ENCODE peak calls at places on chromosome 4, in five cellular contexts. D is H1, L is GM12878, V is K562, E is HepG2. M is an unnamed sample.

GRCh38 chr4:185213829-185214228 is 4.4 kb downstream of the SNX25 start:
- DNase-seq in L (peak; percentile 80), E (no peak), D (no peak), V (peak; percentile 44), M (no peak)

GRCh38 chr4:138217567-138217966 is 24.6 kb downstream of the SLC7A11 start:
- DNase-seq in V (no peak), E (no peak), D (no peak), L (no peak), M (no peak)

GRCh38 chr4:6316461-6317003 is 46.9 kb downstream of the WFS1 start:
- DNase-seq in E (no peak), V (no peak), D (no peak), L (no peak), M (no peak)

GRCh38 chr4:76562161-76562560 is 127.1 kb downstream of the SHROOM3 start:
- DNase-seq in E (no peak), D (no peak), V (no peak), L (no peak), M (no peak)

GRCh38 chr4:38695844-38696243 is 31.8 kb downstream of the KLF3 start:
- DNase-seq in L (no peak), V (no peak), D (no peak), E (no peak), M (no peak)

GRCh38 chr4:76690091-76690905 is 207.6 kb downstream of the SOWAHB start:
- DNase-seq in E (no peak), L (no peak), V (no peak), D (no peak), M (peak; percentile 84)

GRCh38 chr4:101200561-101200960 is 146.8 kb downstream of the PPP3CA start:
- DNase-seq in E (peak; percentile 48), D (no peak), V (no peak), L (no peak), M (no peak)

GRCh38 chr4:54066718-54067129 is 2.3 kb upstream of the CHIC2 start:
- DNase-seq in V (peak; percentile 80), L (no peak), D (no peak), E (no peak), M (no peak)

GRCh38 chr4:4639370-4639769 is 97.5 kb upstream of the STX18 start:
- DNase-seq in E (no peak), L (no peak), D (no peak), V (no peak), M (no peak)

GRCh38 chr4:94365304-94365703 is 22.7 kb upstream of the HPGDS start:
- DNase-seq in L (no peak), E (no peak), D (no peak), V (no peak), M (no peak)

GRCh38 chr4:152975615-152976465 is 39.7 kb downstream of the FHDC1 start:
- DNase-seq in L (no peak), E (no peak), V (no peak), D (no peak), M (no peak)

GRCh38 chr4:185811509-185812364 is at the start of gene SORBS2:
- DNase-seq in D (no peak), E (peak; percentile 81), L (peak; percentile 56), V (no peak), M (peak; percentile 78)

GRCh38 chr4:155428128-155428527 is 51.4 kb upstream of the MAP9 start:
- DNase-seq in L (no peak), E (no peak), D (no peak), V (no peak), M (peak; percentile 44)

GRCh38 chr4:153152453-153153338 is 51.5 kb upstream of the TRIM2 start:
- DNase-seq in D (no peak), V (peak; percentile 6), E (no peak), L (no peak), M (peak; percentile 77)

GRCh38 chr4:100022792-100023222 is 72.7 kb upstream of the H2AZ1 start:
- DNase-seq in D (peak; percentile 15), V (no peak), L (no peak), E (no peak), M (peak; percentile 59)

GRCh38 chr4:80324171-80324570 is 11.4 kb upstream of the CFAP299 start:
- DNase-seq in D (no peak), V (no peak), L (no peak), E (no peak), M (no peak)

GRCh38 chr4:106287353-106287969 is 28.5 kb downstream of the TBCK start:
- DNase-seq in L (no peak), V (peak; percentile 12), D (no peak), E (peak; percentile 97), M (no peak)

GRCh38 chr4:85092536-85092935 is 126.0 kb upstream of the WDFY3 start:
- DNase-seq in V (no peak), L (no peak), D (no peak), E (no peak), M (no peak)

GRCh38 chr4:175325230-175325629 is 407.1 kb downstream of the ADAM29 start:
- DNase-seq in L (no peak), D (no peak), E (no peak), V (no peak), M (no peak)

GRCh38 chr4:127586922-127587571 is 45.7 kb upstream of the INTU start:
- DNase-seq in D (no peak), L (no peak), E (peak; percentile 49), V (peak; percentile 76), M (peak; percentile 44)

GRCh38 chr4:6470502-6471302 is 1.7 kb downstream of the PPP2R2C start:
- DNase-seq in E (no peak), V (peak; percentile 61), D (no peak), L (no peak), M (peak; percentile 85)

GRCh38 chr4:177093964-177094363 is 215.7 kb upstream of the NEIL3 start:
- DNase-seq in L (no peak), E (no peak), D (no peak), V (no peak), M (peak; percentile 15)

GRCh38 chr4:139556071-139556734 is at the start of gene SETD7:
- DNase-seq in V (peak; percentile 46), L (no peak), E (no peak), D (peak; percentile 59), M (peak; percentile 76)
- H2AFZ ChIP-seq in V (peak within 1 kb of the TSS; percentile 78), L (peak within 1 kb of the TSS; percentile 77), E (no peak within 1 kb of the TSS), D (peak within 1 kb of the TSS; percentile 70), M (peak within 1 kb of the TSS; percentile 95)

GRCh38 chr4:25347971-25348370 is 29.1 kb upstream of the ANAPC4 start:
- DNase-seq in V (no peak), L (no peak), D (no peak), E (no peak), M (no peak)

GRCh38 chr4:25346913-25347312 is 30.1 kb upstream of the ANAPC4 start:
- DNase-seq in V (no peak), E (no peak), L (no peak), D (no peak), M (no peak)

GRCh38 chr4:25343671-25344070 is 31.1 kb downstream of the ZCCHC4 start:
- DNase-seq in E (no peak), D (no peak), V (no peak), L (no peak), M (no peak)

GRCh38 chr4:25347473-25347872 is 29.6 kb upstream of the ANAPC4 start:
- DNase-seq in D (no peak), V (no peak), L (no peak), E (no peak), M (no peak)

DNA sequence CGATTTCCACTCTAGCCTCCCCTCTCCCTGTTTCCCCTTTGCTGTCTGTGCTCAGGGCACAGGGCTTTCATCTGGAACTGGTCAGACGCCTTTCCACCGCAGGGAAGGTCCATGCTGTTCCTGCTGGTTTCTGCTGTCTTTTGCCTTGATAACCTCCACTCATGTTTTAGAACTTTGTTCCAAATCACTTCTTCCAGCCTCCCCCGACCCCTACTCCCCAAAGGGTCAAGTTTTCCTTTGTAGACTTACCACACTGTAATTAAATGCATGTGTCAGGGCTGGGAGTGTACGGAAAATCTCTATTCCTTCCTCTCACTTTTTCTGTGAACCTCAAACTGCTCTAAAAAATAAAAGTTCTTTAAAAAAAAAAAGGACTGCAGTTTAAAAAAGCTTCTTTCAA is 31.2 kb upstream of the ANAPC4 start:
- DNase-seq in D (no peak), L (no peak), V (no peak), E (no peak), M (no peak)
- TF ChIP-seq CHD2 in D (no peak), L (no peak), V (no peak), E (no peak), M (no peak)

GRCh38 chr4:139266583-139267257 is 13.3 kb downstream of the MGARP start:
- DNase-seq in V (peak; percentile 92), L (peak; percentile 96), E (peak; percentile 54), D (no peak), M (peak; percentile 72)
- TF ChIP-seq GABPA in V (peak; percentile 74), L (peak; percentile 66), E (no peak), D (no peak), M (peak; percentile 49)

DNA sequence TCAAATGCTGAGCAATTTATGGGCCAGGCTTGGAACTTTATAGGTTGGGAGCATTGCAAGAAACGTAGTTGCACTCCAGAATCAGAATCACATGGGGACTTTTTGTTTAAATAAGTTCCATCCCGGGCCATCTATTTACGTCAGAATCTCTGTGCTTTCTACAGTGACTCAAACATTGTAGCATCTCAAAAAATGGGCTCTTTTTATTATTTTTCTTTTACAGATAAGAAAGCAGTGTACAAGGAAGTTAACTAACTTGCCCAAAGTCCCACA is 10.2 kb downstream of the CC2D2A start:
- DNase-seq in V (no peak), E (no peak), D (no peak), L (no peak), M (no peak)
- H2AFZ ChIP-seq in V (peak overlapping the region; percentile 85), E (peak overlapping the region; percentile 79), D (no peak overlapping the region), L (no peak overlapping the region), M (peak overlapping the region; percentile 84)

GRCh38 chr4:82373816-82374740 is at the start of gene HNRNPD:
- DNase-seq in V (peak; percentile 99), D (peak; percentile 96), E (peak; percentile 99), L (peak; percentile 97), M (peak; percentile 97)

GRCh38 chr4:82376109-82376508 is 2.3 kb upstream of the HNRNPD start:
- DNase-seq in V (no peak), D (no peak), E (no peak), L (no peak), M (no peak)

GRCh38 chr4:82372502-82372873 is 1.3 kb downstream of the HNRNPD start:
- DNase-seq in D (no peak), L (no peak), V (peak; percentile 83), E (no peak), M (peak; percentile 37)

GRCh38 chr4:82371398-82371972 is 2.3 kb downstream of the HNRNPD start:
- DNase-seq in E (no peak), D (no peak), V (peak; percentile 25), L (no peak), M (peak; percentile 27)

GRCh38 chr4:82372874-82373815 is 646 bp downstream of the HNRNPD start:
- DNase-seq in E (peak; percentile 69), D (peak; percentile 31), V (peak; percentile 94), L (peak; percentile 32), M (peak; percentile 71)
- TF ChIP-seq CHD2 in E (no peak), D (no peak), V (peak; percentile 70), L (peak; percentile 30), M (no peak)

GRCh38 chr4:140448830-140449229 is 21.4 kb upstream of the CLGN start:
- DNase-seq in V (no peak), D (no peak), E (no peak), L (no peak), M (peak; percentile 12)
- TF ChIP-seq GABPA in V (no peak), D (no peak), E (no peak), L (no peak), M (no peak)

DNA sequence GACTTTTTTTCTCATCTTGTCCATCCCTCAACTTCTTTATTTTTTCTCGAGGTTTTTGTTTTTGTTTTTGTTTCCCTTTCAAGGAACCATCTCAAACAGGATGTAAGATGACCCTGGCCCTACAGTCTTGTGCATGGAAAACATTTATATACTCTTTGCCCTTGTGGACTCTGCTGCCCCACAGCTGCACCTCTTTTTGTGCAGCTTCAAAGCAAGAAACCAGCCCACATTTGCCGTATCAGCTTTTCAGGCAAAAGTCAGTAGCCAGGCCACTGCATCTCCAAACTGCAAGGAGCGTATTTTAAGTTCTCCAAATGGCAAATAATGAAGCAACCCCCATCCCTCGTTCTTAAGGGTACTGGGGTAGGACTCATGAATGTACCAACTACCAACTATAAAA is 756.5 kb downstream of the C4orf33 start:
- DNase-seq in D (no peak), L (no peak), V (no peak), E (no peak), M (no peak)
- H2AFZ ChIP-seq in D (peak overlapping the region; percentile 14), L (no peak overlapping the region), V (no peak overlapping the region), E (no peak overlapping the region), M (no peak overlapping the region)

M was measured in SK-N-SH.